ENCODE peak calls at places on chromosomes 6 and 20, in four cellular contexts. G is activated B cell treated with CpG ODN at 0.5 μM for 24 hours, M is hippocampal formation, B is dorsolateral prefrontal cortex. H is an unnamed sample.
A peak's percentile ranks its signal among the peaks of the same experiment; 100 is the strongest.

GRCh38 chr20:50872562-50873288 is 58.5 kb downstream of the ADNP start:
- DNase-seq in G (no peak), M (no peak), B (no peak), H (no peak)

GRCh38 chr6:17484201-17484606 is 90.8 kb downstream of the CAP2 start:
- DNase-seq in G (no peak), M (no peak), B (no peak), H (no peak)

GRCh38 chr20:17226410-17227198 is at the start of gene PCSK2:
- DNase-seq in G (no peak), M (peak; percentile 62), B (peak; percentile 86), H (peak; percentile 91)

GRCh38 chr20:37256286-37256685 is 5.3 kb downstream of the GHRH start:
- DNase-seq in G (no peak), M (no peak), B (no peak), H (no peak)

GRCh38 chr6:151682922-151683321 is 124.6 kb upstream of the ESR1 start:
- DNase-seq in G (no peak), M (no peak), B (no peak), H (no peak)

GRCh38 chr6:132919028-132919427 is 104.7 kb downstream of the RPS12 start:
- DNase-seq in G (no peak), M (no peak), B (no peak), H (no peak)

GRCh38 chr20:34871966-34872603 is 571 bp downstream of the GGT7 start:
- DNase-seq in G (no peak), M (no peak), B (no peak), H (no peak)

GRCh38 chr6:105798057-105798456 is 288.1 kb upstream of the PRDM1 start:
- DNase-seq in G (no peak), M (no peak), B (no peak), H (no peak)

GRCh38 chr6:158928068-158928467 is 71.9 kb downstream of the RSPH3 start:
- DNase-seq in G (no peak), M (no peak), B (no peak), H (no peak)

GRCh38 chr6:9875605-9876353 is 539.1 kb downstream of the TFAP2A start:
- DNase-seq in G (no peak), M (no peak), B (no peak), H (no peak)

GRCh38 chr6:100343678-100344077 is 121.0 kb downstream of the SIM1 start:
- DNase-seq in G (no peak), M (no peak), B (no peak), H (no peak)

GRCh38 chr6:158042245-158042798 is 60.7 kb downstream of the SYNJ2 start:
- DNase-seq in G (no peak), M (no peak), B (no peak), H (peak; percentile 80)

GRCh38 chr6:41570270-41570615 is 24.1 kb downstream of the FOXP4 start:
- DNase-seq in G (no peak), M (no peak), B (no peak), H (no peak)

GRCh38 chr20:41854765-41855164 is 236.6 kb upstream of the CHD6 start:
- DNase-seq in G (no peak), M (no peak), B (no peak), H (no peak)

GRCh38 chr6:142985286-142985685 is 40.3 kb upstream of the HIVEP2 start:
- DNase-seq in G (no peak), M (no peak), B (no peak), H (no peak)

GRCh38 chr6:85675030-85675819 is 32.5 kb upstream of the SYNCRIP start:
- DNase-seq in G (no peak), M (no peak), B (no peak), H (no peak)

GRCh38 chr6:40960784-40961430 is 78.1 kb downstream of the UNC5CL start:
- DNase-seq in G (no peak), M (no peak), B (no peak), H (peak; percentile 65)

GRCh38 chr20:43322851-43323250 is 133.1 kb upstream of the PTPRT start:
- DNase-seq in G (no peak), M (no peak), B (no peak), H (no peak)

GRCh38 chr6:66948106-66948505 is 1241.1 kb upstream of the EYS start:
- DNase-seq in G (no peak), M (no peak), B (no peak), H (no peak)

GRCh38 chr20:36314734-36315544 is 8.8 kb downstream of the DLGAP4 start:
- DNase-seq in G (no peak), M (no peak), B (no peak), H (no peak)

GRCh38 chr20:44326391-44327159 is 10.3 kb upstream of the R3HDML start:
- DNase-seq in G (no peak), M (no peak), B (no peak), H (no peak)

GRCh38 chr20:44522841-44523240 is 971 bp upstream of the SERINC3 start:
- DNase-seq in G (no peak), M (no peak), B (no peak), H (no peak)

GRCh38 chr20:23187759-23188158 is 101.6 kb upstream of the CD93 start:
- DNase-seq in G (no peak), M (no peak), B (no peak), H (no peak)

GRCh38 chr20:25280574-25281535 is 33.0 kb downstream of the PYGB start:
- DNase-seq in G (peak; percentile 12), M (no peak), B (peak; percentile 1), H (peak; percentile 17)

GRCh38 chr6:147712841-147713240 is 204.4 kb downstream of the SAMD5 start:
- DNase-seq in G (no peak), M (no peak), B (no peak), H (no peak)

GRCh38 chr20:9388160-9388825 is 126.1 kb upstream of the LAMP5 start:
- DNase-seq in G (no peak), M (no peak), B (no peak), H (no peak)

GRCh38 chr6:56292505-56293181 is 45.3 kb upstream of the COL21A1 start:
- DNase-seq in G (no peak), M (no peak), B (no peak), H (no peak)

GRCh38 chr6:122726649-122727048 is 52.9 kb upstream of the FABP7 start:
- DNase-seq in G (no peak), M (no peak), B (no peak), H (no peak)

H was measured in upper lobe of left lung.